ENCODE peak calls at places on chromosome 11, in eight cellular contexts. X, N, L, E, K, H, S and M are unnamed samples.

GRCh38 chr11:78742430-78742829 is 167.8 kb upstream of the NARS2 start:
- DNase-seq in K (peak), X (no peak), L (peak), H (no peak), E (no peak), S (no peak), N (peak), M (peak)

GRCh38 chr11:1765871-1766718 is 2.4 kb upstream of the CTSD start:
- DNase-seq in S (no peak), H (no peak), N (no peak), K (no peak), X (no peak), E (no peak), L (peak), M (no peak)

GRCh38 chr11:86775342-86775741 is 25.0 kb upstream of the PRSS23 start:
- DNase-seq in K (no peak), N (no peak), X (no peak), H (no peak), E (no peak), S (no peak), L (no peak), M (no peak)

GRCh38 chr11:109914809-109915653 is 178.2 kb upstream of the ZC3H12C start:
- DNase-seq in E (no peak), K (no peak), N (no peak), X (no peak), L (no peak), S (no peak), H (peak), M (no peak)

GRCh38 chr11:117199061-117199915 is at the start of gene TAGLN:
- DNase-seq in K (peak), L (peak), S (no peak), E (no peak), X (peak), H (peak), N (no peak), M (peak)

GRCh38 chr11:75066061-75066460 is 30.6 kb downstream of the OR2AT4 start:
- DNase-seq in X (no peak), L (no peak), K (no peak), N (no peak), E (no peak), H (peak), S (no peak), M (no peak)

GRCh38 chr11:77047007-77047927 is 13.1 kb downstream of the B3GNT6 start:
- DNase-seq in L (peak), X (peak), H (peak), S (peak), N (peak), K (peak), E (peak), M (peak)

GRCh38 chr11:126355926-126356897 is 726 bp downstream of the ST3GAL4 start:
- DNase-seq in H (no peak), S (peak), L (no peak), K (no peak), E (peak), N (peak), X (no peak), M (peak)

GRCh38 chr11:132220464-132220863 is 850.0 kb downstream of the NTM start:
- DNase-seq in X (no peak), N (no peak), E (no peak), K (no peak), H (peak), L (no peak), S (no peak), M (no peak)

GRCh38 chr11:1072116-1072820 is 2.4 kb upstream of the MUC2 start:
- DNase-seq in X (no peak), K (no peak), N (no peak), E (no peak), H (no peak), L (no peak), S (no peak), M (no peak)

GRCh38 chr11:115535781-115536180 is 31.6 kb upstream of the CADM1 start:
- DNase-seq in K (no peak), S (no peak), L (no peak), H (no peak), N (no peak), X (no peak), E (no peak), M (no peak)

GRCh38 chr11:119505861-119506260 is 82.9 kb upstream of the THY1 start:
- DNase-seq in X (no peak), N (no peak), E (no peak), H (peak), K (no peak), S (no peak), L (no peak), M (no peak)

GRCh38 chr11:81574301-81574700 is 1159.4 kb downstream of the FAM181B start:
- DNase-seq in K (no peak), E (no peak), H (no peak), N (no peak), S (no peak), X (no peak), L (no peak), M (no peak)

GRCh38 chr11:34749666-34750659 is 129.1 kb downstream of the EHF start:
- DNase-seq in H (peak), N (no peak), X (no peak), S (no peak), K (peak), L (peak), E (no peak), M (no peak)

GRCh38 chr11:14081541-14082211 is 119.2 kb downstream of the SPON1 start:
- DNase-seq in S (no peak), E (no peak), X (no peak), K (no peak), N (no peak), L (no peak), H (no peak), M (no peak)

GRCh38 chr11:58524232-58525036 is 16.5 kb upstream of the OR5B21 start:
- DNase-seq in E (no peak), S (peak), K (peak), L (peak), N (peak), H (peak), X (peak), M (peak)

GRCh38 chr11:112469376-112469775 is 208.7 kb upstream of the PLET1 start:
- DNase-seq in K (no peak), H (no peak), S (no peak), X (no peak), E (no peak), L (no peak), N (no peak), M (no peak)

GRCh38 chr11:8593455-8593854 is 573 bp downstream of the STK33 start:
- DNase-seq in X (no peak), N (no peak), L (no peak), E (no peak), S (no peak), H (no peak), K (no peak), M (no peak)